ENCODE peak calls at places on chromosomes 4 and X, in five cellular contexts. One of them, this sample, is unnamed.

GRCh38 chr4:172962564-172963353 is 205.9 kb upstream of the GALNT7 start:
- DNase-seq in left cardiac atrium: no peak
- DNase-seq in NCI-H510A treated with DMSO at 0.1 percent for 48 hours: peak
- DNase-seq in Caki2: no peak
- DNase-seq in PC-3: peak
- DNase-seq in this sample: no peak

GRCh38 chrX:119604778-119605177 is 1.4 kb downstream of the NKRF start:
- DNase-seq in Caki2: no peak
- DNase-seq in NCI-H510A treated with DMSO at 0.1 percent for 48 hours: no peak
- DNase-seq in left cardiac atrium: no peak
- DNase-seq in PC-3: no peak
- DNase-seq in this sample: no peak

GRCh38 chrX:77628294-77629025 is 157.6 kb downstream of the ATRX start:
- DNase-seq in PC-3: peak
- DNase-seq in left cardiac atrium: no peak
- DNase-seq in Caki2: no peak
- DNase-seq in NCI-H510A treated with DMSO at 0.1 percent for 48 hours: no peak
- DNase-seq in this sample: peak

GRCh38 chr4:74044676-74045075 is 6.2 kb upstream of the CXCL3 start:
- DNase-seq in NCI-H510A treated with DMSO at 0.1 percent for 48 hours: no peak
- DNase-seq in left cardiac atrium: no peak
- DNase-seq in PC-3: peak
- DNase-seq in Caki2: no peak
- DNase-seq in this sample: peak

GRCh38 chr4:139685180-139685579 is 19.6 kb downstream of the MGST2 start:
- DNase-seq in NCI-H510A treated with DMSO at 0.1 percent for 48 hours: no peak
- DNase-seq in PC-3: no peak
- DNase-seq in left cardiac atrium: no peak
- DNase-seq in Caki2: no peak
- DNase-seq in this sample: no peak

GRCh38 chr4:78938868-78939666 is at the start of gene PAQR3:
- DNase-seq in left cardiac atrium: peak
- DNase-seq in PC-3: peak
- DNase-seq in NCI-H510A treated with DMSO at 0.1 percent for 48 hours: peak
- DNase-seq in Caki2: peak
- DNase-seq in this sample: peak

GRCh38 chrX:18574591-18574990 is 97.3 kb downstream of the RS1 start:
- DNase-seq in left cardiac atrium: peak
- DNase-seq in Caki2: peak
- DNase-seq in NCI-H510A treated with DMSO at 0.1 percent for 48 hours: no peak
- DNase-seq in PC-3: peak
- DNase-seq in this sample: peak

GRCh38 chrX:40100537-40101429 is 3.0 kb upstream of the BCOR start:
- DNase-seq in NCI-H510A treated with DMSO at 0.1 percent for 48 hours: no peak
- DNase-seq in Caki2: no peak
- DNase-seq in PC-3: no peak
- DNase-seq in left cardiac atrium: no peak
- DNase-seq in this sample: no peak

GRCh38 chrX:9566150-9566621 is 101.3 kb downstream of the TBL1X start:
- DNase-seq in left cardiac atrium: peak
- DNase-seq in Caki2: peak
- DNase-seq in NCI-H510A treated with DMSO at 0.1 percent for 48 hours: no peak
- DNase-seq in PC-3: peak
- DNase-seq in this sample: peak

GRCh38 chr4:153109296-153109868 is 94.9 kb upstream of the TRIM2 start:
- DNase-seq in PC-3: no peak
- DNase-seq in NCI-H510A treated with DMSO at 0.1 percent for 48 hours: no peak
- DNase-seq in left cardiac atrium: no peak
- DNase-seq in Caki2: no peak
- DNase-seq in this sample: no peak

GRCh38 chr4:184812181-184812542 is 13.6 kb downstream of the ACSL1 start:
- DNase-seq in NCI-H510A treated with DMSO at 0.1 percent for 48 hours: no peak
- DNase-seq in left cardiac atrium: no peak
- DNase-seq in Caki2: no peak
- DNase-seq in PC-3: no peak
- DNase-seq in this sample: no peak

GRCh38 chr4:151359576-151359975 is 34.2 kb upstream of the SH3D19 start:
- DNase-seq in PC-3: peak
- DNase-seq in Caki2: no peak
- DNase-seq in left cardiac atrium: no peak
- DNase-seq in NCI-H510A treated with DMSO at 0.1 percent for 48 hours: no peak
- DNase-seq in this sample: no peak

GRCh38 chr4:147994076-147994475 is 262.2 kb downstream of the ARHGAP10 start:
- DNase-seq in PC-3: no peak
- DNase-seq in left cardiac atrium: no peak
- DNase-seq in NCI-H510A treated with DMSO at 0.1 percent for 48 hours: no peak
- DNase-seq in Caki2: no peak
- DNase-seq in this sample: no peak

GRCh38 chr4:37604464-37604863 is 81.7 kb downstream of the RELL1 start:
- DNase-seq in left cardiac atrium: no peak
- DNase-seq in Caki2: no peak
- DNase-seq in PC-3: peak
- DNase-seq in NCI-H510A treated with DMSO at 0.1 percent for 48 hours: no peak
- DNase-seq in this sample: peak

GRCh38 chr4:6281436-6282144 is 11.9 kb downstream of the WFS1 start:
- DNase-seq in Caki2: no peak
- DNase-seq in left cardiac atrium: peak
- DNase-seq in NCI-H510A treated with DMSO at 0.1 percent for 48 hours: no peak
- DNase-seq in PC-3: no peak
- DNase-seq in this sample: no peak

GRCh38 chr4:21780158-21780557 is 168.4 kb downstream of the KCNIP4 start:
- DNase-seq in left cardiac atrium: no peak
- DNase-seq in Caki2: no peak
- DNase-seq in NCI-H510A treated with DMSO at 0.1 percent for 48 hours: no peak
- DNase-seq in PC-3: no peak
- DNase-seq in this sample: no peak

GRCh38 chrX:48003367-48003757 is 427 bp downstream of the ZNF182 start:
- DNase-seq in NCI-H510A treated with DMSO at 0.1 percent for 48 hours: no peak
- DNase-seq in Caki2: no peak
- DNase-seq in PC-3: no peak
- DNase-seq in left cardiac atrium: no peak
- DNase-seq in this sample: no peak

GRCh38 chrX:75071334-75071733 is 84.7 kb downstream of the ABCB7 start:
- DNase-seq in PC-3: no peak
- DNase-seq in NCI-H510A treated with DMSO at 0.1 percent for 48 hours: no peak
- DNase-seq in left cardiac atrium: no peak
- DNase-seq in Caki2: no peak
- DNase-seq in this sample: no peak